ENCODE peak calls at places on chromosomes 11 and 22, in seven cellular contexts. D is tibial nerve, V is transverse colon, O is ovary, T is spleen, C is heart left ventricle, Z is H1. W is an unnamed sample. For H3K4me1, the result is how much of the 10 kb centered on the place peaks cover.

GRCh38 chr11:122659676-122660571 is 4.4 kb downstream of the UBASH3B start:
- DNase-seq in D (no peak), V (no peak), O (no peak), T (no peak), C (no peak), Z (no peak), W (no peak)

GRCh38 chr11:2771758-2772466 is 72.1 kb upstream of the KCNQ1OT1 start:
- DNase-seq in D (peak), V (no peak), O (no peak), T (peak), C (peak), Z (no peak), W (peak)

GRCh38 chr11:126884192-126884973 is 116.2 kb downstream of the KIRREL3 start:
- DNase-seq in D (no peak), V (no peak), O (no peak), T (no peak), C (no peak), Z (no peak), W (no peak)

GRCh38 chr22:44118645-44119315 is 61.9 kb upstream of the PARVG start:
- DNase-seq in D (no peak), V (no peak), O (no peak), T (peak), C (peak), Z (no peak), W (no peak)

GRCh38 chr11:64100345-64100744 is 64.6 kb downstream of the FLRT1 start:
- DNase-seq in D (no peak), V (no peak), O (no peak), T (no peak), C (no peak), Z (no peak), W (no peak)

GRCh38 chr11:126834573-126834972 is 166.0 kb downstream of the KIRREL3 start:
- DNase-seq in D (no peak), V (no peak), O (no peak), T (no peak), C (no peak), Z (no peak), W (no peak)

GRCh38 chr11:23112987-23113886 is 253.0 kb upstream of the CCDC179 start:
- DNase-seq in D (no peak), V (peak), O (no peak), T (no peak), C (peak), Z (no peak), W (peak)

GRCh38 chr11:59557940-59558643 is 46.8 kb downstream of the OR4D9 start:
- DNase-seq in D (no peak), V (no peak), O (no peak), T (no peak), C (no peak), Z (no peak), W (no peak)

GRCh38 chr11:69074375-69074774 is 25.6 kb downstream of the TPCN2 start:
- DNase-seq in D (no peak), V (no peak), O (no peak), T (no peak), C (no peak), Z (no peak), W (no peak)

GRCh38 chr11:68810164-68810563 is 31.6 kb downstream of the CPT1A start:
- DNase-seq in D (no peak), V (peak), O (no peak), T (no peak), C (peak), Z (no peak), W (peak)

GRCh38 chr11:104462346-104462745 is 298.4 kb upstream of the PDGFD start:
- DNase-seq in D (no peak), V (no peak), O (peak), T (no peak), C (no peak), Z (no peak), W (no peak)

GRCh38 chr22:21861856-21862255 is 5.6 kb downstream of the MAPK1 start:
- DNase-seq in D (no peak), V (no peak), O (no peak), T (no peak), C (no peak), Z (no peak), W (no peak)

GRCh38 chr11:98979212-98979611 is 41.5 kb upstream of the CNTN5 start:
- DNase-seq in D (no peak), V (no peak), O (no peak), T (no peak), C (no peak), Z (no peak), W (no peak)

GRCh38 chr11:45336136-45336535 is 50.0 kb upstream of the SYT13 start:
- DNase-seq in D (no peak), V (no peak), O (no peak), T (no peak), C (no peak), Z (no peak), W (no peak)

GRCh38 chr11:1748467-1749019 is 1.9 kb downstream of the IFITM10 start:
- DNase-seq in D (no peak), V (no peak), O (no peak), T (peak), C (no peak), Z (no peak), W (no peak)

GRCh38 chr11:1749787-1750351 is 526 bp downstream of the IFITM10 start:
- DNase-seq in D (no peak), V (peak), O (no peak), T (peak), C (no peak), Z (no peak), W (no peak)

GRCh38 chr11:1747753-1748466 is 2.5 kb downstream of the IFITM10 start:
- DNase-seq in D (no peak), V (no peak), O (no peak), T (peak), C (no peak), Z (no peak), W (no peak)

GRCh38 chr11:1750481-1750839 is at the start of gene IFITM10:
- DNase-seq in D (no peak), V (peak), O (no peak), T (no peak), C (no peak), Z (no peak), W (no peak)

GRCh38 chr11:1749020-1749758 is 1.2 kb downstream of the IFITM10 start:
- DNase-seq in D (no peak), V (peak), O (no peak), T (peak), C (no peak), Z (no peak), W (no peak)
- H3K4me1 ChIP-seq in D (under half), V (under half), O (under half), T (half or more), C (half or more), Z (under half), W (under half)

GRCh38 chr11:36792870-36793541 is 195.0 kb upstream of the RAG2 start:
- DNase-seq in D (no peak), V (no peak), O (no peak), T (no peak), C (no peak), Z (no peak), W (no peak)
- H3K27ac ChIP-seq in D (no peak), V (no peak), O (peak), T (no peak), C (no peak), Z (no peak), W (no peak)

DNA sequence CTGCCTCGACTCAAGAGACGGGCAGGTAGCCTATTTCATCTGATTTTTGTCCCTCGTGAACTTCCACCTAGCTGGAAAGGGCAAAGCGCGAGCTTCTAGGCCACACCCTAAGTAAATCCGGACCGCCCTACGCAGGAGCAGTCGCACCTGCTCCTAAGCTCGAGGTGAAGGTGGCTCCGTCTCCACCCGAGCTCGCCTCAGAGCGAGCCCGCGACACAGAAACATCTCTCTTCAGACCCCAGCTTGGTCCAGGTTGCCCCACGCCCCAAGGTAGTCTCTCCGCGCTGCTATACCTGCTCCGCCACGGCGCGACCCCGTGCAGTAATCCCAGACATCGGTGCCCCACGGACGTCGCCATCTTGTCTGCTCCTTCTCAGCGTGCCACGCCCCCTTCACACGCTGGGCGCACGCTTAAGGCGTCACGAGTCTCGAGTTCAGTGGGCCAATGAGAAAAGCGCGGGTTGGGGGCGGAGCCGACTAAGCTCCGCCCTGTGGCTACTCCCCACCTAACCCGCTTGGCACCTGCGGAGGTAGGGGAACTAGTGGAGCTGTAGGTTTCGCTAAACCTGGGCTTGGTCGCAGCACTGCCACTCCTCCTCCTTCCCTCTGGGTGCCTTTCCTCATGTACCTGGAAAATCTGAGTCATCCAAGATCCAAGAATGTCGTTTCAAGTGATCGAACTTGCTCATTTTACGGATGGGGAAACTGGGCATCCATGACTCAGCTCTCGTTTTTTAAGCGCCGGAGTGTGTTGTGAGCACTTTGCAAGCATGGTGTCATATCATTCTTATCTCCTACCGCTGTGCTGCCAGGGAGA is at the start of gene PISD:
- DNase-seq in D (peak), V (peak), O (peak), T (peak), C (peak), Z (peak), W (peak)
- TF ChIP-seq POLR2A in D (no peak), V (peak), O (peak), T (no peak), C (peak), Z (peak), W (no peak)

GRCh38 chr22:19892925-19893324 is 38.3 kb upstream of the GNB1L start:
- DNase-seq in D (no peak), V (no peak), O (no peak), T (no peak), C (no peak), Z (no peak), W (no peak)

GRCh38 chr22:19891350-19892248 is 36.9 kb upstream of the GNB1L start:
- DNase-seq in D (no peak), V (no peak), O (no peak), T (peak), C (no peak), Z (peak), W (no peak)

GRCh38 chr22:19895160-19895849 is 40.6 kb upstream of the GNB1L start:
- DNase-seq in D (no peak), V (no peak), O (no peak), T (peak), C (no peak), Z (no peak), W (no peak)

GRCh38 chr22:19892249-19892879 is 37.7 kb upstream of the GNB1L start:
- DNase-seq in D (no peak), V (no peak), O (peak), T (no peak), C (no peak), Z (no peak), W (no peak)

GRCh38 chr22:19893363-19893762 is 38.7 kb upstream of the GNB1L start:
- DNase-seq in D (no peak), V (no peak), O (no peak), T (no peak), C (no peak), Z (no peak), W (no peak)
- H3K4me1 ChIP-seq in D (under half), V (under half), O (under half), T (under half), C (under half), Z (under half), W (under half)

GRCh38 chr11:119445850-119446249 is 22.9 kb upstream of the THY1 start:
- DNase-seq in D (no peak), V (no peak), O (no peak), T (no peak), C (no peak), Z (no peak), W (peak)
- H3K27ac ChIP-seq in D (no peak), V (peak), O (no peak), T (no peak), C (no peak), Z (no peak), W (peak)

GRCh38 chr22:48301908-48302307 is 1525.8 kb downstream of the BRD1 start:
- DNase-seq in D (no peak), V (no peak), O (no peak), T (no peak), C (no peak), Z (no peak), W (no peak)
- TF ChIP-seq POLR2A in D (no peak), V (no peak), O (no peak), T (no peak), C (no peak), Z (no peak), W (no peak)

DNA sequence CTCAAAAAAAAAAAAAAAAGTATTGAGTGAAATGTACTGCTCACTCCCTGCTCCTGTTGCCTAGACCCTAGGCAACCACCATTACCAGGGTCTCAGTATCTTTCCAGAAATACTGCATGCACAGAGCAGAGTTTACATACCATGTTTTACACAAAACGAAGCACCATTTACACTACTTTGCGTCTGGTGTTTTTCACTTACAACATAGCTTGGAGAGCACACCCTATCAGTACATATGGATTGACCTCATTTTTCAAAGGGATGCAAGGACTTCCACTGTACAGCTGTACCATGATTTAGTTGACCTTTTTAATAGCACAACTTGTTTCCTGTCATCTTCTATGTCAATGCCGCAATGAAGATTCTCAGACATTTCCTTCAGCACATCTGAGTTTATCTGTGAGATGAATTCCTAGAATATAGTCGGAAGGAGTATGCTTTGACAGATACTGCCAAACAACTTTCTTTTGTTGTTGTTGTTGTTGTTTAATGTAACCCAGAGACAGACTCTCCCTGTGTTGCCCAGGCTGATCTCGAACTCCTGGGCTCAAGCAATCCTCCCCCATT is 6.2 kb downstream of the MYH9 start:
- DNase-seq in D (no peak), V (no peak), O (no peak), T (no peak), C (no peak), Z (no peak), W (no peak)
- H3K4me1 ChIP-seq in D (under half), V (half or more), O (under half), T (half or more), C (half or more), Z (under half), W (under half)

GRCh38 chr11:106281455-106282173 is 204.2 kb downstream of the AASDHPPT start:
- DNase-seq in D (no peak), V (no peak), O (no peak), T (no peak), C (no peak), Z (no peak), W (no peak)
- H3K27ac ChIP-seq in D (no peak), V (no peak), O (no peak), T (no peak), C (no peak), Z (no peak), W (no peak)

GRCh38 chr11:110069158-110069737 is 23.9 kb upstream of the ZC3H12C start:
- DNase-seq in D (no peak), V (peak), O (peak), T (no peak), C (peak), Z (no peak), W (no peak)
- TF ChIP-seq POLR2A in D (no peak), V (no peak), O (no peak), T (no peak), C (no peak), Z (no peak), W (no peak)